ENCODE peak calls at places on chromosome 14, in four cellular contexts. One of them, this sample, is unnamed.

GRCh38 chr14:105489607-105490317 is 1.3 kb upstream of the TEDC1 start:
- DNase-seq in OCI-M1: peak; percentile 86
- DNase-seq in SW480: peak; percentile 92
- DNase-seq in pons: peak; percentile 76
- DNase-seq in this sample: peak; percentile 85

GRCh38 chr14:33237102-33237501 is 298.4 kb downstream of the NPAS3 start:
- DNase-seq in SW480: no peak
- DNase-seq in OCI-M1: no peak
- DNase-seq in pons: no peak
- DNase-seq in this sample: no peak

GRCh38 chr14:106269451-106270204 is 743.2 kb downstream of the TMEM121 start:
- DNase-seq in SW480: no peak
- DNase-seq in pons: no peak
- DNase-seq in OCI-M1: no peak
- DNase-seq in this sample: no peak

GRCh38 chr14:54440454-54440853 is 720 bp downstream of the CNIH1 start:
- DNase-seq in SW480: peak; percentile 15
- DNase-seq in pons: no peak
- DNase-seq in OCI-M1: peak; percentile 34
- DNase-seq in this sample: no peak

GRCh38 chr14:73795974-73796373 is 55.7 kb upstream of the PTGR2 start:
- DNase-seq in OCI-M1: no peak
- DNase-seq in SW480: peak; percentile 99
- DNase-seq in pons: no peak
- DNase-seq in this sample: no peak

GRCh38 chr14:83085141-83085540 is 1551.5 kb upstream of the SEL1L start:
- DNase-seq in OCI-M1: peak; percentile 90
- DNase-seq in pons: no peak
- DNase-seq in SW480: no peak
- DNase-seq in this sample: no peak

GRCh38 chr14:56821177-56821576 is 10.9 kb upstream of the OTX2 start:
- DNase-seq in SW480: no peak
- DNase-seq in OCI-M1: no peak
- DNase-seq in pons: no peak
- DNase-seq in this sample: no peak

GRCh38 chr14:100103261-100104005 is 38.2 kb downstream of the EVL start:
- DNase-seq in pons: no peak
- DNase-seq in SW480: no peak
- DNase-seq in OCI-M1: no peak
- DNase-seq in this sample: no peak

GRCh38 chr14:36511981-36512584 is 7.9 kb downstream of the NKX2-1 start:
- DNase-seq in pons: no peak
- DNase-seq in OCI-M1: no peak
- DNase-seq in SW480: no peak
- DNase-seq in this sample: no peak

GRCh38 chr14:29716150-29716549 is 211.5 kb downstream of the PRKD1 start:
- DNase-seq in OCI-M1: peak; percentile 3
- DNase-seq in SW480: no peak
- DNase-seq in pons: peak; percentile 35
- DNase-seq in this sample: no peak

GRCh38 chr14:77562681-77563080 is 53.8 kb downstream of the SPTLC2 start:
- DNase-seq in SW480: no peak
- DNase-seq in OCI-M1: no peak
- DNase-seq in pons: no peak
- DNase-seq in this sample: no peak

GRCh38 chr14:92877757-92878431 is 45.1 kb upstream of the CHGA start:
- DNase-seq in SW480: no peak
- DNase-seq in pons: no peak
- DNase-seq in OCI-M1: no peak
- DNase-seq in this sample: no peak

GRCh38 chr14:84592770-84593169 is 937.2 kb upstream of the FLRT2 start:
- DNase-seq in OCI-M1: no peak
- DNase-seq in SW480: no peak
- DNase-seq in pons: no peak
- DNase-seq in this sample: no peak

GRCh38 chr14:58702466-58703148 is 64.8 kb downstream of the DACT1 start:
- DNase-seq in pons: no peak
- DNase-seq in SW480: no peak
- DNase-seq in OCI-M1: no peak
- DNase-seq in this sample: no peak

GRCh38 chr14:68777644-68778043 is 15.2 kb downstream of the ZFP36L1 start:
- DNase-seq in pons: no peak
- DNase-seq in SW480: no peak
- DNase-seq in OCI-M1: no peak
- DNase-seq in this sample: no peak

GRCh38 chr14:92863281-92863680 is 59.7 kb upstream of the CHGA start:
- DNase-seq in SW480: no peak
- DNase-seq in OCI-M1: no peak
- DNase-seq in pons: no peak
- DNase-seq in this sample: no peak

This sample was measured in T follicular helper cell.